ENCODE peak calls at places on chromosomes 3 and 15, in four cellular contexts. One of them, this sample, is unnamed.

GRCh38 chr3:57077630-57078365 is 17.3 kb downstream of the SPATA12 start:
- DNase-seq in cardiac muscle cell: no peak
- DNase-seq in endodermal cell: no peak
- DNase-seq in fibroblast of lung: no peak
- DNase-seq in this sample: no peak

GRCh38 chr3:175065492-175065891 is 206.4 kb downstream of the NAALADL2 start:
- DNase-seq in cardiac muscle cell: no peak
- DNase-seq in endodermal cell: no peak
- DNase-seq in fibroblast of lung: peak
- DNase-seq in this sample: no peak

GRCh38 chr3:24704496-24704895 is 209.8 kb upstream of the THRB start:
- DNase-seq in cardiac muscle cell: no peak
- DNase-seq in endodermal cell: no peak
- DNase-seq in fibroblast of lung: peak
- DNase-seq in this sample: no peak

GRCh38 chr3:40770046-40770445 is 245.3 kb downstream of the ZNF621 start:
- DNase-seq in cardiac muscle cell: no peak
- DNase-seq in endodermal cell: no peak
- DNase-seq in fibroblast of lung: no peak
- DNase-seq in this sample: no peak

GRCh38 chr15:36177590-36178281 is 401.7 kb upstream of the CDIN1 start:
- DNase-seq in cardiac muscle cell: no peak
- DNase-seq in endodermal cell: no peak
- DNase-seq in fibroblast of lung: peak
- DNase-seq in this sample: peak

GRCh38 chr3:88131695-88132094 is 18.1 kb upstream of the C3orf38 start:
- DNase-seq in cardiac muscle cell: no peak
- DNase-seq in endodermal cell: no peak
- DNase-seq in fibroblast of lung: no peak
- DNase-seq in this sample: no peak

GRCh38 chr15:89998141-89998661 is 2.9 kb upstream of the ZNF710 start:
- DNase-seq in cardiac muscle cell: no peak
- DNase-seq in endodermal cell: no peak
- DNase-seq in fibroblast of lung: peak
- DNase-seq in this sample: no peak

GRCh38 chr3:129554356-129555120 is 11.6 kb downstream of the H1-8 start:
- DNase-seq in cardiac muscle cell: peak
- DNase-seq in endodermal cell: no peak
- DNase-seq in fibroblast of lung: peak
- DNase-seq in this sample: no peak

GRCh38 chr3:64595253-64595694 is 92.5 kb downstream of the ADAMTS9 start:
- DNase-seq in cardiac muscle cell: no peak
- DNase-seq in endodermal cell: no peak
- DNase-seq in fibroblast of lung: peak
- DNase-seq in this sample: peak

GRCh38 chr3:171064461-171064860 is 37.9 kb upstream of the SLC2A2 start:
- DNase-seq in cardiac muscle cell: no peak
- DNase-seq in endodermal cell: no peak
- DNase-seq in fibroblast of lung: no peak
- DNase-seq in this sample: no peak

GRCh38 chr3:196796317-196796716 is 56.7 kb downstream of the PAK2 start:
- DNase-seq in cardiac muscle cell: no peak
- DNase-seq in endodermal cell: no peak
- DNase-seq in fibroblast of lung: no peak
- DNase-seq in this sample: no peak

GRCh38 chr15:62124176-62124952 is 40.7 kb downstream of the C2CD4B start:
- DNase-seq in cardiac muscle cell: no peak
- DNase-seq in endodermal cell: no peak
- DNase-seq in fibroblast of lung: no peak
- DNase-seq in this sample: peak

GRCh38 chr3:123743121-123743520 is 141.0 kb downstream of the MYLK start:
- DNase-seq in cardiac muscle cell: no peak
- DNase-seq in endodermal cell: no peak
- DNase-seq in fibroblast of lung: no peak
- DNase-seq in this sample: no peak

GRCh38 chr15:86115138-86115801 is 35.6 kb downstream of the AGBL1 start:
- DNase-seq in cardiac muscle cell: no peak
- DNase-seq in endodermal cell: no peak
- DNase-seq in fibroblast of lung: no peak
- DNase-seq in this sample: no peak

GRCh38 chr3:177300039-177300833 is 103.0 kb upstream of the TBL1XR1 start:
- DNase-seq in cardiac muscle cell: no peak
- DNase-seq in endodermal cell: no peak
- DNase-seq in fibroblast of lung: peak
- DNase-seq in this sample: no peak

GRCh38 chr3:142888099-142888483 is 792 bp downstream of the PCOLCE2 start:
- DNase-seq in cardiac muscle cell: peak
- DNase-seq in endodermal cell: no peak
- DNase-seq in fibroblast of lung: peak
- DNase-seq in this sample: peak

GRCh38 chr3:15513121-15513520 is 8.4 kb downstream of the COLQ start:
- DNase-seq in cardiac muscle cell: no peak
- DNase-seq in endodermal cell: no peak
- DNase-seq in fibroblast of lung: no peak
- DNase-seq in this sample: no peak

GRCh38 chr3:15512173-15512572 is 9.3 kb downstream of the COLQ start:
- DNase-seq in cardiac muscle cell: peak
- DNase-seq in endodermal cell: no peak
- DNase-seq in fibroblast of lung: peak
- DNase-seq in this sample: no peak

GRCh38 chr3:15514663-15515357 is 6.7 kb downstream of the COLQ start:
- DNase-seq in cardiac muscle cell: no peak
- DNase-seq in endodermal cell: no peak
- DNase-seq in fibroblast of lung: no peak
- DNase-seq in this sample: no peak

GRCh38 chr3:15511156-15511555 is 10.3 kb downstream of the COLQ start:
- DNase-seq in cardiac muscle cell: no peak
- DNase-seq in endodermal cell: no peak
- DNase-seq in fibroblast of lung: no peak
- DNase-seq in this sample: no peak

DNA sequence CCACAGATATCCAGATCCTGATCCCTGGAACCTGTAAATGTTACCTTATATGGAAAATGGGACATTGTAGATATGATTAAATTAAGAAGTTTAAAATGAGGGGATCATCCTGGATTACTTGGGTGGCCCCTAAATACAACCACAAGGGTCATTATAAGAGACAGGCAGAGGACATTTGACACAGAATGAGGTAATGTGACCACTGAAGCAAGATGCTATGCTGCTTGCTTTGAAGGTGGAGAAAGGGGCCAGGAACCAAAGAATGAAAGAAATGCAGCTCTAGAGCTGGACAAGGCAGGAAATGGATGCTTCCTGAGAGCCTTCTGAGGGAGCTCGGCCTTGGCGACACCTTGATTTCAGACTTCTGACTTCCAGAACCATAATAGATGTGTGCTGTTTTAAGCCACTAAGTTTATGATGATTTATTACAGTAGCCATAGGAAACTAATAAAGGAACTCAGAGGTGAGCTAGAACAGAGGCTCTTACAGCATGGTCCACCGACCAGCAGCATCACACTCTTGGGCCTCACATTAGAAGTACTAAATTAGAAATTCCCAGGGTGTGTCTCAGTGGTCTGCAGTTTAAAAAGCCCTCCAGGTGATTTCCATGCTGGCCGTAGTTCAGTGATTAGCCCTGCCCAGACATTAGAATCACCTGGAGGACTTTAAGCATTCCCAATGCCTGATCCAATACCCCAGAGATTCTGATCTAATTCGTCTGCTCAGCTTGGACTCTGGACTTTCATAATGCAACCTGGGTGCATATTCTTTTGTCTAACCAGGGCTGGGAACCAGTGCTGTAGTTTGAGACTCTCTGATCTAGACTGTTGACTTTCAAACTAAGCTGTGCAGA is 7.5 kb downstream of the COLQ start:
- DNase-seq in cardiac muscle cell: no peak
- DNase-seq in endodermal cell: no peak
- DNase-seq in fibroblast of lung: no peak
- DNase-seq in this sample: no peak
- H3K27ac ChIP-seq in cardiac muscle cell: no peak
- H3K27ac ChIP-seq in endodermal cell: no peak
- H3K27ac ChIP-seq in fibroblast of lung: no peak
- H3K27ac ChIP-seq in this sample: no peak

DNA sequence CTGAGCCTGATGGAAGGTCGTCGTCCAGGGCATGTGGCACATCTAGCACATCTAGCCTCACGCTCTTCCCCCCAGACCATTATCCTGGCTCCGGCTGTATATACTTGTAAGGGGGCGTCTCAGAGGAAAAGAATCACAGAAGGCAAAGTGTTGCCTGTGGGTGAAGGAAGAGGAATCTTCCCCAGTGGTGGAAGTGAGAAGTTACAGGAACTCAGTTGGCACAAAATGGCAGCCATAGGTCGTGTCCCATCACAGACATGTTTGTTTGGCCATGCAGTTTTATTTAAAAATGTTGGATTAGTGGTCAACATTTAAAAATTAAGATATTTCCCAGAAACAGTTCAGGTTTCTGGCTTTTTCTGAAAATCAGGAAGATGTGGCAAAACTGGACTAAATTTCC is 13.6 kb downstream of the GALNT15 start:
- DNase-seq in cardiac muscle cell: no peak
- DNase-seq in endodermal cell: no peak
- DNase-seq in fibroblast of lung: no peak
- DNase-seq in this sample: no peak
- TF ChIP-seq CTCF in cardiac muscle cell: no peak
- TF ChIP-seq CTCF in endodermal cell: peak
- TF ChIP-seq CTCF in fibroblast of lung: no peak
- TF ChIP-seq CTCF in this sample: no peak

GRCh38 chr3:14299767-14300166 is 102.6 kb upstream of the SLC6A6 start:
- DNase-seq in cardiac muscle cell: no peak
- DNase-seq in endodermal cell: no peak
- DNase-seq in fibroblast of lung: no peak
- DNase-seq in this sample: no peak
- H3K27ac ChIP-seq in cardiac muscle cell: no peak
- H3K27ac ChIP-seq in endodermal cell: no peak
- H3K27ac ChIP-seq in fibroblast of lung: no peak
- H3K27ac ChIP-seq in this sample: no peak

GRCh38 chr3:139934557-139935070 is 371 bp upstream of the CLSTN2 start:
- DNase-seq in cardiac muscle cell: peak
- DNase-seq in endodermal cell: peak
- DNase-seq in fibroblast of lung: peak
- DNase-seq in this sample: peak
- TF ChIP-seq CTCF in cardiac muscle cell: peak
- TF ChIP-seq CTCF in endodermal cell: peak
- TF ChIP-seq CTCF in fibroblast of lung: no peak
- TF ChIP-seq CTCF in this sample: peak

GRCh38 chr3:102124301-102125158 is 275.2 kb downstream of the NFKBIZ start:
- DNase-seq in cardiac muscle cell: no peak
- DNase-seq in endodermal cell: no peak
- DNase-seq in fibroblast of lung: peak
- DNase-seq in this sample: no peak
- H3K27ac ChIP-seq in cardiac muscle cell: no peak
- H3K27ac ChIP-seq in endodermal cell: no peak
- H3K27ac ChIP-seq in fibroblast of lung: no peak
- H3K27ac ChIP-seq in this sample: no peak

GRCh38 chr15:100910119-100910518 is 9.0 kb upstream of the LRRK1 start:
- DNase-seq in cardiac muscle cell: no peak
- DNase-seq in endodermal cell: peak
- DNase-seq in fibroblast of lung: no peak
- DNase-seq in this sample: no peak
- TF ChIP-seq CTCF in cardiac muscle cell: peak
- TF ChIP-seq CTCF in endodermal cell: peak
- TF ChIP-seq CTCF in fibroblast of lung: peak
- TF ChIP-seq CTCF in this sample: peak

DNA sequence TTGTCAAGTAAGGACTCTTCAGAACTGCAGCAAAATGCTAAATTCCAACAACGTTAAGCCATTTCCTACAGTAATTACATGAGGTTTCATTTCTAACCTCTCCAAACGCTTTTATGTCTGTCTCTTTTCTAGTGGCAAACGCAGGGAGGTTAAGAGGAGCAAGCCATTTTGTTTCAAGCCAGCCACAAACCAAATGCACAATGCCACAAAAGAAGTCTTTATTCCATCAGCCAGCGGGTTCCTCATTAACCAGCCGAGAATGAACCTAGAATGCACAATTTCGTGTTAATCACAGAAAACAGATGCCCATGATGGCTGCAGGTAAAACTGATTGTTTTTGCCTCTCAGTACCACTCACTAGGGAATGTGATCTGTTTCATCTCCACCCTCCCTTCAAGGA is 277.3 kb downstream of the MAGI1 start:
- DNase-seq in cardiac muscle cell: no peak
- DNase-seq in endodermal cell: no peak
- DNase-seq in fibroblast of lung: no peak
- DNase-seq in this sample: no peak
- H3K27ac ChIP-seq in cardiac muscle cell: no peak
- H3K27ac ChIP-seq in endodermal cell: peak
- H3K27ac ChIP-seq in fibroblast of lung: no peak
- H3K27ac ChIP-seq in this sample: no peak

DNA sequence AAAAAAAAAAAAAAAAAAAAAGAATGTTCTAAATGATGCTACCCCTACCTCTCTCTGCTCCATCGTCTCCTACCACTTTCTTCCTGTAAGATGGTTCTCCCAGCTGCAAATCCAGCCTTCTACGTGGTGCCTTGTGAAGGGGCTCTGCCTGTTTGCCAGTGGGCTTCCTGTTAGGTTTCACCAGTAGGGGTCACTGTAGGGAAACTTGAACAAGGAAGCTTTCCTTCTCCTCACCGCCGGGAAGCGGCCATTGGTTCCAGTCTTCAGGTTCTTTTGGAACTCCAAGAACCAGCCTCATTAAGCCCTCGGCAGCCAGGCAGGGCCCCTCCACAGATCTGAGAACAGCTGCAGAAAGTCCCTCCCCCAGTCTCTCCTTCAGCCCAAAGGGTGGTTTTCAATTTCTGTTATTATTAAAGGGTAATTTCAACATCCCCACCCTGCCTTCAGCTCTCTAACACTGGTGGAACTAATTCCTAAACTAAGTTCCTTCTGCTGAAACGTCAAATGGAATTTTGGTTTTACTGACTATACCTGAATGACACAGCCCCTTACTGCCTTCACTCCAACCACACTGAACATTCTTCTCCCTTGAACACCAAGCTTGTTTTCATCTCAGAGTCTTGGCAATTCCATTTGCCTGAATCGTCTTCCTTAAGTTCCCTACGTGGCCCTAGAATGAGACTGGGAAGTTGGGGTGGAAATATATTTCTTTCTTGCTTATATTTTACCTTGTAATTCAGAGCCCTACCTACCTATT is 13.5 kb downstream of the MCCC1 start:
- DNase-seq in cardiac muscle cell: peak
- DNase-seq in endodermal cell: peak
- DNase-seq in fibroblast of lung: peak
- DNase-seq in this sample: peak
- TF ChIP-seq CTCF in cardiac muscle cell: peak
- TF ChIP-seq CTCF in endodermal cell: peak
- TF ChIP-seq CTCF in fibroblast of lung: peak
- TF ChIP-seq CTCF in this sample: peak

GRCh38 chr15:51866751-51867150 is 37.3 kb downstream of the TMOD3 start:
- DNase-seq in cardiac muscle cell: no peak
- DNase-seq in endodermal cell: no peak
- DNase-seq in fibroblast of lung: no peak
- DNase-seq in this sample: no peak
- H3K27ac ChIP-seq in cardiac muscle cell: no peak
- H3K27ac ChIP-seq in endodermal cell: no peak
- H3K27ac ChIP-seq in fibroblast of lung: no peak
- H3K27ac ChIP-seq in this sample: no peak

This sample was measured in A673.